ENCODE peak calls at places on chromosomes 1 and 21, in seven cellular contexts. Y, U, N, H, S, L and X are unnamed samples.
A peak's percentile ranks its signal among the peaks of the same experiment; 100 is the strongest.

GRCh38 chr1:162168261-162168660 is 98.8 kb downstream of the NOS1AP start:
- DNase-seq in L (no peak), H (no peak), N (no peak), S (no peak), Y (peak; percentile 32), U (peak; percentile 89), X (peak; percentile 23)

GRCh38 chr1:63073530-63074306 is 248.6 kb upstream of the FOXD3 start:
- DNase-seq in H (peak; percentile 27), Y (no peak), L (no peak), S (no peak), N (no peak), U (peak; percentile 10), X (no peak)

GRCh38 chr1:10515627-10516026 is 40.9 kb downstream of the PEX14 start:
- DNase-seq in H (no peak), S (no peak), Y (no peak), U (no peak), L (no peak), N (no peak), X (peak; percentile 67)

GRCh38 chr21:16913010-16913409 is 599.8 kb upstream of the CXADR start:
- DNase-seq in Y (no peak), S (no peak), H (no peak), N (no peak), U (no peak), L (no peak), X (peak; percentile 13)

GRCh38 chr1:33118274-33118673 is 37.3 kb downstream of the AZIN2 start:
- DNase-seq in L (no peak), H (no peak), Y (no peak), S (no peak), N (no peak), U (no peak), X (no peak)

GRCh38 chr1:157176016-157176415 is 37.8 kb upstream of the ETV3 start:
- DNase-seq in N (no peak), Y (no peak), U (no peak), S (no peak), H (no peak), L (no peak), X (no peak)

GRCh38 chr1:232533328-232533727 is 96.6 kb downstream of the SIPA1L2 start:
- DNase-seq in S (no peak), U (no peak), H (no peak), N (no peak), L (no peak), Y (no peak), X (no peak)

GRCh38 chr1:214441119-214441518 is 110.3 kb downstream of the PTPN14 start:
- DNase-seq in S (peak; percentile 54), L (no peak), N (no peak), U (no peak), H (no peak), Y (no peak), X (peak; percentile 77)

GRCh38 chr1:53410100-53410541 is 49.1 kb upstream of the DMRTB1 start:
- DNase-seq in Y (no peak), H (no peak), N (no peak), U (no peak), S (peak; percentile 46), L (no peak), X (no peak)

GRCh38 chr1:3012511-3013291 is 8.6 kb upstream of the ACTRT2 start:
- DNase-seq in U (peak; percentile 61), S (no peak), L (peak; percentile 48), N (no peak), Y (peak; percentile 41), H (peak; percentile 63), X (no peak)

GRCh38 chr21:33022828-33023573 is 2.7 kb upstream of the OLIG2 start:
- DNase-seq in U (no peak), N (no peak), L (no peak), Y (no peak), H (no peak), S (no peak), X (no peak)

GRCh38 chr1:219567341-219567947 is 45.5 kb downstream of the ZC3H11B start:
- DNase-seq in N (no peak), S (peak; percentile 36), H (peak; percentile 51), L (no peak), Y (peak; percentile 15), U (peak; percentile 22), X (peak; percentile 48)

GRCh38 chr1:89998306-89998705 is 3.4 kb downstream of the ZNF326 start:
- DNase-seq in N (no peak), H (no peak), Y (no peak), U (no peak), S (no peak), L (no peak), X (no peak)

GRCh38 chr1:56123421-56123820 is 455.9 kb downstream of the PLPP3 start:
- DNase-seq in U (no peak), Y (no peak), L (no peak), N (no peak), S (peak; percentile 82), H (no peak), X (no peak)

GRCh38 chr1:101344745-101345144 is 107.9 kb downstream of the S1PR1 start:
- DNase-seq in L (no peak), Y (no peak), N (no peak), U (no peak), H (no peak), S (no peak), X (no peak)

GRCh38 chr1:180632326-180633088 is 685 bp downstream of the XPR1 start:
- DNase-seq in U (peak; percentile 66), L (peak; percentile 62), S (no peak), Y (peak; percentile 49), H (peak; percentile 82), N (no peak), X (no peak)
- TF ChIP-seq CTCF in U (no peak), L (no peak), S (peak; percentile 46), Y (no peak), H (no peak), N (peak; percentile 32), X (peak; percentile 14)

DNA sequence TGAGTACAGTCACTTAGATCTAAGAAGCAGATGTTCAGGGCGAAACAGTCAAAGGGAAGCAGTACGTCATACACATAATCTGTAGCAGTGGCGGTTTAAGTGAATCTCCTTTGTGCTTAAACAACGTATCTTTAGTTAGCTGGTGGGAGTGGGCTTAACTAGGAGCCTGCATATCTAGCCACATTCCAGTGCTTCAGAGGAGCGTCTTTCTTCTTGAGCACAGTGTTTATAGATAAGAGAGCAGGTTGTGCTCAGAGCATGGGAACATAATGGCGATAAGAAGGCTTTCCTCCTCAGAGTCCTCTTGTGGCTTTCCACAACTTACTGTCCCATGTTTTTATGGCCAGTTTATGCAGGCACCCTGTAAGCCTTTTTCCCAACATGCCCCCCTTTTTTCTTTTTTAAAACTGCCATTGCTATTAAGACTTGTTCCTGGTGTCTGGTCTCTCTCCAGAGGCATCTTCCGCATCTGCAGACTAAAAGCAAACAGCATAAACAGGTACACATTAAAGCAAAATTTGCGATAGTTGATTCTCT is 3.2 kb downstream of the DAP3 start:
- DNase-seq in L (no peak), H (no peak), Y (no peak), S (no peak), N (no peak), U (no peak), X (no peak)
- H3K36me3 ChIP-seq in L (peaks cover 18% of the 10 kb centered on the region), H (no peaks in the 10 kb centered on the region), Y (peaks cover 27% of the 10 kb centered on the region), S (peaks cover 16% of the 10 kb centered on the region), N (no peaks in the 10 kb centered on the region), U (no peaks in the 10 kb centered on the region), X (peaks cover 8% of the 10 kb centered on the region)

GRCh38 chr1:165768513-165769394 is at the start of gene TMCO1:
- DNase-seq in N (peak; percentile 95), S (peak; percentile 98), Y (peak; percentile 96), L (peak; percentile 93), U (peak; percentile 98), H (peak; percentile 99), X (peak; percentile 96)
- TF ChIP-seq CTCF in N (peak; percentile 41), S (peak; percentile 60), Y (peak; percentile 25), L (peak; percentile 33), U (no peak), H (peak; percentile 15), X (peak; percentile 37)

GRCh38 chr1:31912839-31913239 is 25.3 kb downstream of the PTP4A2 start:
- DNase-seq in H (no peak), S (no peak), U (no peak), N (no peak), L (no peak), Y (no peak), X (no peak)

GRCh38 chr1:31915438-31915837 is 22.7 kb downstream of the PTP4A2 start:
- DNase-seq in U (no peak), Y (no peak), L (no peak), N (no peak), S (no peak), H (no peak), X (no peak)

GRCh38 chr1:31912087-31912780 is 25.9 kb downstream of the PTP4A2 start:
- DNase-seq in H (no peak), L (no peak), U (no peak), S (no peak), N (no peak), Y (no peak), X (no peak)

GRCh38 chr1:31910933-31911332 is 27.2 kb downstream of the PTP4A2 start:
- DNase-seq in N (no peak), L (no peak), S (no peak), H (no peak), Y (no peak), U (no peak), X (peak; percentile 56)

DNA sequence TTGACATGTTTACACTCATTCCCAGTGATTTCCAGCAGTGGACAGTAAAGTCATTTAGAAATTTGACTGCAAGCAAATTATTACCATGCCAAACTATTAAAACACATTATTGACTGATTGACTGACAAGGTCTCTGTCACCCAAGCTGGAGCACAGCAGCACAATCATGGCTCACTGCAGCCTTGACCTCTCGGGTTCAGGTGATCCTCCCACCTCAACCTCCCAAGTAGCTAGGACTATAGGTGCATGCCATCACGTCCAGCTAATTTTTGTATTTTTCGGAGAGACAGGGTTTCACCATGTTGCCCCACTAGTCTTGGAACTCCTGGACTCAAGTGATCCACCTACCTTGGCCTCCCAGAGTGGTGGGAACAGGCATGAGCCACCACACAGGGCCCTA is 24.2 kb downstream of the PTP4A2 start:
- DNase-seq in Y (no peak), S (no peak), U (no peak), N (no peak), L (no peak), H (no peak), X (no peak)
- H3K36me3 ChIP-seq in Y (peaks cover 100% of the 10 kb centered on the region), S (peaks cover 56% of the 10 kb centered on the region), U (peaks cover 17% of the 10 kb centered on the region), N (peaks cover 1% of the 10 kb centered on the region), L (peaks cover 81% of the 10 kb centered on the region), H (no peaks in the 10 kb centered on the region), X (peaks cover 17% of the 10 kb centered on the region)

DNA sequence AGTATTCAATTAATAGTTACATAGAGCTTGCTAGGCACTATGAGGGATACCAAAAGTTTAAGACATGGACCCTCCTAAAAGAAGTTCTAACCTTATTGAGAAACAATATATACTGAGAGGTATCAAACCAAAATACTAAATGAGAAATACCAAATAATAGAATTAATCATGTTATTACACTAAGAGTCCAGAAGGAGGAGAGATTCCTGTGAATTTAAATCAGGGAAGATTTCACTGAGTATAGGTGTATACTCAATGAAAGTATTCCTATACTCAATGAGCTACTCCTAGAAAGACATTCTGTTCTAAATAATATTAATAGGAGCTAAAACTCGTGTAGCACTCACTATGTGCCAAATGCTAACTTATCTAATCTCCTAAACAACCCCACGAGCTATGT is 9.4 kb downstream of the CR1L start:
- DNase-seq in S (no peak), H (no peak), N (no peak), L (no peak), Y (no peak), U (no peak), X (peak; percentile 6)
- TF ChIP-seq CTCF in S (no peak), H (peak; percentile 29), N (peak; percentile 1), L (no peak), Y (peak; percentile 11), U (no peak), X (no peak)